ENCODE peak calls at places on chromosome 5, in six cellular contexts. H is left cardiac atrium; Y is hepatic stellate cell; R is naive thymus-derived CD4-positive, alpha-beta T cell; T is fibroblast of gingiva; L is mesenchymal stem cell. K is an unnamed sample.

GRCh38 chr5:132670218-132670617 is 3.6 kb upstream of the IL4 start:
- DNase-seq in H (no peak), Y (no peak), R (no peak), T (no peak), L (no peak), K (no peak)

GRCh38 chr5:56711191-56711590 is 104.2 kb upstream of the MAP3K1 start:
- DNase-seq in H (no peak), Y (no peak), R (no peak), T (peak; percentile 79), L (peak; percentile 72), K (no peak)

GRCh38 chr5:107330903-107331302 is 339.8 kb downstream of the EFNA5 start:
- DNase-seq in H (no peak), Y (no peak), R (no peak), T (no peak), L (peak; percentile 2), K (no peak)

GRCh38 chr5:31944683-31945445 is 229.3 kb downstream of the GOLPH3 start:
- DNase-seq in H (no peak), Y (no peak), R (no peak), T (no peak), L (peak; percentile 9), K (no peak)

GRCh38 chr5:159698322-159698721 is 218.0 kb upstream of the ADRA1B start:
- DNase-seq in H (no peak), Y (no peak), R (no peak), T (no peak), L (no peak), K (no peak)

GRCh38 chr5:67659288-67659687 is 462.7 kb upstream of the CD180 start:
- DNase-seq in H (no peak), Y (no peak), R (no peak), T (peak; percentile 36), L (no peak), K (no peak)

GRCh38 chr5:139445325-139446170 is 6.2 kb upstream of the DNAJC18 start:
- DNase-seq in H (no peak), Y (no peak), R (no peak), T (peak; percentile 69), L (peak; percentile 69), K (no peak)

GRCh38 chr5:15502208-15502607 is 2.2 kb downstream of the FBXL7 start:
- DNase-seq in H (no peak), Y (peak; percentile 16), R (no peak), T (peak; percentile 42), L (peak; percentile 61), K (no peak)

GRCh38 chr5:156406023-156406422 is 79.1 kb downstream of the SGCD start:
- DNase-seq in H (no peak), Y (no peak), R (no peak), T (no peak), L (no peak), K (no peak)

GRCh38 chr5:135560858-135561257 is 17.9 kb downstream of the CXCL14 start:
- DNase-seq in H (peak; percentile 78), Y (peak; percentile 80), R (peak; percentile 44), T (peak; percentile 67), L (peak; percentile 71), K (peak; percentile 76)

GRCh38 chr5:72108200-72109050 is 1.1 kb downstream of the MAP1B start:
- DNase-seq in H (peak; percentile 85), Y (peak; percentile 81), R (no peak), T (peak; percentile 70), L (peak; percentile 79), K (peak; percentile 61)

GRCh38 chr5:96629774-96630173 is 32.4 kb upstream of the CAST start:
- DNase-seq in H (no peak), Y (peak; percentile 55), R (no peak), T (peak; percentile 81), L (peak; percentile 83), K (peak; percentile 61)

GRCh38 chr5:43602818-43603534 is at the start of gene NNT:
- DNase-seq in H (peak; percentile 85), Y (peak; percentile 46), R (peak; percentile 77), T (peak; percentile 49), L (peak; percentile 59), K (peak; percentile 55)

GRCh38 chr5:169050146-169050571 is 250.8 kb downstream of the SLIT3 start:
- DNase-seq in H (no peak), Y (no peak), R (no peak), T (peak; percentile 68), L (no peak), K (no peak)

GRCh38 chr5:174571662-174572397 is 152.6 kb upstream of the MSX2 start:
- DNase-seq in H (peak; percentile 70), Y (peak; percentile 6), R (no peak), T (peak; percentile 64), L (peak; percentile 96), K (peak; percentile 85)

GRCh38 chr5:134510970-134511795 is 14.3 kb upstream of the JADE2 start:
- DNase-seq in H (no peak), Y (no peak), R (no peak), T (no peak), L (peak; percentile 43), K (no peak)

GRCh38 chr5:175572922-175573321 is 84.9 kb upstream of the HRH2 start:
- DNase-seq in H (no peak), Y (no peak), R (no peak), T (peak; percentile 10), L (peak; percentile 22), K (peak; percentile 7)

GRCh38 chr5:179732412-179732917 is at the start of gene MAML1:
- DNase-seq in H (peak; percentile 100), Y (peak; percentile 99), R (peak; percentile 100), T (peak; percentile 100), L (peak; percentile 100), K (peak; percentile 100)

GRCh38 chr5:14298126-14298847 is 155.1 kb downstream of the TRIO start:
- DNase-seq in H (no peak), Y (no peak), R (no peak), T (peak; percentile 58), L (no peak), K (no peak)

GRCh38 chr5:14830210-14831005 is 41.2 kb downstream of the ANKH start:
- DNase-seq in H (no peak), Y (peak; percentile 21), R (no peak), T (no peak), L (no peak), K (no peak)

GRCh38 chr5:84494453-84494852 is 109.8 kb upstream of the EDIL3 start:
- DNase-seq in H (no peak), Y (peak; percentile 28), R (no peak), T (no peak), L (peak; percentile 87), K (no peak)

GRCh38 chr5:173323799-173324114 is 4.5 kb downstream of the STC2 start:
- DNase-seq in H (no peak), Y (no peak), R (no peak), T (no peak), L (no peak), K (no peak)

GRCh38 chr5:66540078-66540477 is 56.1 kb upstream of the MAST4 start:
- DNase-seq in H (no peak), Y (no peak), R (no peak), T (no peak), L (no peak), K (no peak)

GRCh38 chr5:78677777-78678668 is 29.5 kb upstream of the LHFPL2 start:
- DNase-seq in H (peak; percentile 78), Y (peak; percentile 77), R (no peak), T (peak; percentile 94), L (peak; percentile 91), K (peak; percentile 45)

K was measured in A549.